ENCODE peak calls at places on chromosomes 12 and 14, in nine cellular contexts. K, E, I, B, F, C, T, Z and V are unnamed samples.

GRCh38 chr14:89531661-89532335 is 114.8 kb upstream of the FOXN3 start:
- DNase-seq in K (no peak), Z (no peak), I (no peak), T (no peak), F (no peak), C (no peak), B (no peak), E (no peak), V (no peak)

GRCh38 chr12:88237954-88238353 is 95.8 kb downstream of the TMTC3 start:
- DNase-seq in F (no peak), I (peak; percentile 23), E (peak; percentile 82), T (peak; percentile 75), B (no peak), K (no peak), C (no peak), Z (no peak), V (peak; percentile 54)

GRCh38 chr12:49550853-49551252 is 12.0 kb downstream of the KCNH3 start:
- DNase-seq in K (no peak), B (no peak), E (no peak), F (no peak), Z (no peak), C (no peak), I (no peak), T (no peak), V (no peak)

GRCh38 chr12:29730481-29730880 is 53.3 kb downstream of the TMTC1 start:
- DNase-seq in I (no peak), K (no peak), T (no peak), C (no peak), E (no peak), Z (no peak), B (no peak), F (no peak), V (no peak)

GRCh38 chr14:30527196-30527595 is 31.8 kb upstream of the G2E3 start:
- DNase-seq in B (no peak), Z (no peak), E (no peak), T (no peak), F (no peak), I (no peak), C (no peak), K (no peak), V (no peak)

GRCh38 chr14:51805541-51805940 is 54.9 kb upstream of the GNG2 start:
- DNase-seq in C (no peak), K (no peak), Z (no peak), F (no peak), E (no peak), I (no peak), T (no peak), B (no peak), V (no peak)

GRCh38 chr14:82905762-82906161 is 1372.1 kb upstream of the SEL1L start:
- DNase-seq in E (no peak), B (no peak), K (no peak), I (no peak), T (no peak), C (no peak), Z (no peak), F (no peak), V (no peak)

GRCh38 chr12:84034891-84035290 is 877.7 kb downstream of the SLC6A15 start:
- DNase-seq in F (no peak), C (no peak), Z (no peak), E (no peak), B (no peak), T (peak; percentile 1), K (no peak), I (no peak), V (no peak)

GRCh38 chr14:100048786-100049185 is 16.4 kb upstream of the EVL start:
- DNase-seq in T (no peak), K (no peak), Z (peak; percentile 28), F (no peak), I (no peak), E (no peak), B (no peak), C (no peak), V (no peak)

GRCh38 chr14:91041450-91041849 is 19.0 kb downstream of the RPS6KA5 start:
- DNase-seq in I (peak; percentile 15), B (no peak), T (no peak), E (no peak), F (no peak), C (no peak), K (no peak), Z (no peak), V (no peak)

GRCh38 chr14:59362533-59362932 is 102.6 kb downstream of the GPR135 start:
- DNase-seq in Z (no peak), K (peak; percentile 34), B (no peak), F (no peak), E (peak; percentile 68), I (no peak), T (peak; percentile 27), C (no peak), V (no peak)

GRCh38 chr12:87667378-87667777 is 361.8 kb downstream of the C12orf50 start:
- DNase-seq in E (peak; percentile 31), C (no peak), B (no peak), F (no peak), Z (no peak), T (no peak), K (no peak), I (peak; percentile 46), V (peak; percentile 14)

GRCh38 chr12:106140223-106140986 is 1.7 kb upstream of the NUAK1 start:
- DNase-seq in E (no peak), I (no peak), C (no peak), T (no peak), F (no peak), B (no peak), K (no peak), Z (no peak), V (no peak)
- H3K4me3 ChIP-seq in E (no peak overlapping the region), I (peak overlapping the region; percentile 88), C (peak overlapping the region; percentile 79), T (peak overlapping the region; percentile 70), F (peak overlapping the region; percentile 91), B (peak overlapping the region; percentile 77), K (peak overlapping the region; percentile 91), Z (no peak overlapping the region), V (peak overlapping the region; percentile 74)

DNA sequence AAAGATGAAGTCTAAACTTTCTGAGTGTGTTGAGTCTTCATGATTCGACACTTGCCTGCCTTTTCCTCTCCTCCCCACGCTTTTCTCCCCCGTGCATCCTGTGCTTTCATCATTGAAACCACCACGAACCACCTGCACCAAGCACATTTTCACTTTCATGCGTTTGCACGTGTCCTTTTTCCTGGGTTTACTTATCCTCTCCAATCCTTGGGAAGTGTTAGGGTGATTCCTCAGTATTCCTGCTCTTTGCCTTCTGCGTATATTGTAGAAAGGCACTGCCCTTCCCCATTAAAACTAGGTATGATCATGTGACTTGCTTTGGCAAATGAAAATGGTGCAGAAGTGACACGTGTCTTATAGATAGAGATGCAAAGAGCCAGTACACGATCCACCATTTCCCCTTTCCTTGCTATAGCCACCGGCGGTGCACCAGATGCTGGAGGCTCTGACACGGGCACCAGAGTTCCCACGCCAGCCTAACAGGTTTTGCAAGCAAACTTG is 106.6 kb downstream of the BRMS1L start:
- DNase-seq in T (no peak), I (no peak), B (no peak), E (no peak), K (no peak), F (no peak), C (no peak), Z (peak; percentile 52), V (no peak)
- H3K4me3 ChIP-seq in T (no peak overlapping the region), I (no peak overlapping the region), B (no peak overlapping the region), E (no peak overlapping the region), K (no peak overlapping the region), F (no peak overlapping the region), C (no peak overlapping the region), Z (peak overlapping the region; percentile 45), V (no peak overlapping the region)

DNA sequence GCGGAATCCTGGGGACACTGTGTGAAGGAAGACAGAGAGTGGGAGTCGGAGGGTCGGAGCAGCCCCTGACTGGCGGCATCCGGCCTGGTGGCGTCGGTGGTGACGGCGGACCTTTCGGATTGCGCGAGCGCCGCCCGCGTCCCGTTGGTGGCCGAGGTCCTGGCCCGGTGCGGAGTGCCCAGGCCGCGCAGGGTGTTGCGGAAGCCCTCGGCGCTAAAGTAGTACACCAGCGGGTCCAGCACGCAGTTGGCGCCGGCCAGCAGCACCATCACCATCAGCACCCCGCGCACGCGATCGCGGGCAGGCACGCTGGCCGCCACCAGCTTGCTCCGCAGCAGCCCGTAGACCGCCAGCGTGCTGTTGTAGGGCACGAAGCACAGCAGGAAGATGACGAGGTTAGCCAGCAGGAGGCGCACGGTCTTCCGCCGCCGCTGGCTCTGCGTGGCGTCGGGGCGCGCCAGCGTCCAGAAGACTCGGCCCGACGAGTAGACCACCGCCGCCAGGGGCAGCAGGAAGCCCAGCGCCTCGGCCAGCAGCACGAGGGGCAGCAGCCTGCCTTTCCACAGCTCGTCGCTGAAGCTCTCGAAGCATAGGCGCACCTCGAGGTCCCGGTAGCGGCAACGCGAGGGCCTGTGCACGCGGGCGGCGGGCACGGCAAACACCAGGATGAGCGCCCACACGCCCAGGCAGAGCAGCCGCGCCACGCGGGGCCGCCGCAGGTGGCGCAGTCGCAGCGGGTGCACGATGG is 13.1 kb upstream of the CHD4 start:
- DNase-seq in F (peak; percentile 26), B (no peak), I (no peak), C (no peak), E (no peak), T (no peak), Z (peak; percentile 49), K (no peak), V (no peak)
- H3K4me3 ChIP-seq in F (no peak overlapping the region), B (peak overlapping the region; percentile 25), I (no peak overlapping the region), C (peak overlapping the region; percentile 28), E (no peak overlapping the region), T (no peak overlapping the region), Z (peak overlapping the region; percentile 28), K (no peak overlapping the region), V (peak overlapping the region; percentile 13)

GRCh38 chr12:9636150-9636549 is 28.4 kb upstream of the KLRB1 start:
- DNase-seq in K (no peak), B (no peak), Z (no peak), E (no peak), T (no peak), C (no peak), I (no peak), F (no peak), V (no peak)

GRCh38 chr12:9636807-9637206 is 29.1 kb upstream of the KLRB1 start:
- DNase-seq in E (no peak), F (no peak), B (no peak), Z (no peak), K (no peak), C (no peak), I (no peak), T (no peak), V (no peak)

GRCh38 chr12:9632766-9633165 is 25.1 kb upstream of the KLRB1 start:
- DNase-seq in B (no peak), I (no peak), F (no peak), Z (peak; percentile 43), C (no peak), K (no peak), E (no peak), T (no peak), V (no peak)

GRCh38 chr12:9635014-9635413 is 27.3 kb upstream of the KLRB1 start:
- DNase-seq in I (no peak), E (no peak), K (no peak), B (no peak), T (no peak), Z (no peak), C (no peak), F (no peak), V (no peak)

DNA sequence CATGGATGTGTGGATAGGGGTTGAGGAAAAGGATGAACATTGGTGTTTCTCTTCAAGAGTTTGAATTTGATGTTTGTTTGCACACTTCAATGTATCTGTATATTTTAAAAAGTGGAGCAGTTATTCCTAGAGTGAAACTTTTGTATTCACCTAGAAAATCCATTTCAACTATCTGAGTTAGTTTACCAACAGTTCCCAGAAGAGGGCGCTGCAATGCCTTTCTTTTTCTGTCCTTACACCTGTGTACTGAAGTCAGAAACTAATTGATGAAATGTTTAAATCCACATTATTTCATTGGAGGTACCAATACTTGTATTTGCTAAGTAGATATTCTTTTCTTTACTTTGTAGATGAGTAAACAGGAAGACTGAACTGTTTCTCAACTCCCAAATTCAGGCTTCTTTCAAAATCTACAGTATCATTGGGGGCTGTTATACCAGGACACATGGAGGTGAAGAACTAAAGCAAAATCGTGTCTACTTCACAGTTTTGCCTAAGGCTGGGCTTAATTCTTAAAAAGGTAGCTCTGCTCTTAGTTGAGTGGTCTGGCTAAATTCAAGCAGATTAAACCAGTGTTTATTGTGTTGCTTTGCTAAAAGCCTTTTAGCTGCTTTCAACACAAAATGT is 26.6 kb upstream of the KLRB1 start:
- DNase-seq in C (peak; percentile 69), T (peak; percentile 35), F (no peak), I (peak; percentile 38), K (peak; percentile 16), Z (peak; percentile 77), B (no peak), E (peak; percentile 39), V (no peak)
- H3K4me3 ChIP-seq in C (no peak overlapping the region), T (no peak overlapping the region), F (no peak overlapping the region), I (no peak overlapping the region), K (no peak overlapping the region), Z (no peak overlapping the region), B (no peak overlapping the region), E (no peak overlapping the region), V (no peak overlapping the region)